ENCODE peak calls at places on chromosomes 12 and 14, in nine cellular contexts. A is foreskin fibroblast; B is stimulated activated CD8-positive, alpha-beta memory T cell treated with anti-CD3 and anti-CD28 coated beads, Interleukin-7, amount 100 ng/mL, for 4 hours; M is kidney tubule cell; R is NCI-H524 treated with DMSO at 0.1 percent for 48 hours; U is activated T-cell treated with anti-CD3 and anti-CD28 coated beads, Interleukin-2, amount 50 U/mL, for 4 hours; I is NCI-H2081; P is hippocampal formation; V is heart left ventricle. N is an unnamed sample.

GRCh38 chr14:55438066-55438683 is 2.2 kb downstream of the TBPL2 start:
- DNase-seq in A (peak), B (no peak), M (peak), R (peak), U (no peak), I (peak), P (no peak), V (no peak), N (peak)

GRCh38 chr12:1500095-1500801 is 94.1 kb downstream of the FBXL14 start:
- DNase-seq in A (peak), B (no peak), M (peak), R (no peak), U (no peak), I (no peak), P (no peak), V (peak), N (peak)

GRCh38 chr14:102692334-102692733 is 84.9 kb upstream of the TRAF3 start:
- DNase-seq in A (peak), B (no peak), M (no peak), R (no peak), U (no peak), I (no peak), P (no peak), V (no peak), N (no peak)

GRCh38 chr12:5685935-5686334 is 254.0 kb downstream of the NTF3 start:
- DNase-seq in A (no peak), B (no peak), M (no peak), R (no peak), U (no peak), I (no peak), P (no peak), V (no peak), N (no peak)

GRCh38 chr12:1660304-1661187 is 30.3 kb upstream of the ADIPOR2 start:
- DNase-seq in A (peak), B (peak), M (peak), R (no peak), U (peak), I (no peak), P (peak), V (peak), N (no peak)

GRCh38 chr12:40446385-40446784 is 221.6 kb downstream of the LRRK2 start:
- DNase-seq in A (peak), B (no peak), M (peak), R (no peak), U (no peak), I (peak), P (no peak), V (no peak), N (no peak)

GRCh38 chr14:105281354-105282097 is 19.3 kb downstream of the BRF1 start:
- DNase-seq in A (peak), B (peak), M (peak), R (peak), U (no peak), I (peak), P (peak), V (no peak), N (peak)

GRCh38 chr12:32509328-32510122 is 110.2 kb downstream of the FGD4 start:
- DNase-seq in A (no peak), B (no peak), M (no peak), R (no peak), U (no peak), I (no peak), P (no peak), V (no peak), N (no peak)

GRCh38 chr12:51183816-51184215 is 10.9 kb upstream of the TFCP2 start:
- DNase-seq in A (peak), B (no peak), M (peak), R (peak), U (no peak), I (peak), P (no peak), V (peak), N (peak)

GRCh38 chr12:18864900-18865561 is 127.1 kb downstream of the CAPZA3 start:
- DNase-seq in A (peak), B (no peak), M (peak), R (no peak), U (no peak), I (no peak), P (no peak), V (no peak), N (peak)

GRCh38 chr14:104503691-104504090 is 75.9 kb upstream of the C14orf180 start:
- DNase-seq in A (no peak), B (no peak), M (no peak), R (no peak), U (no peak), I (no peak), P (no peak), V (no peak), N (no peak)

GRCh38 chr12:71438670-71439361 is 782 bp upstream of the LGR5 start:
- DNase-seq in A (peak), B (no peak), M (peak), R (no peak), U (no peak), I (peak), P (no peak), V (no peak), N (peak)

GRCh38 chr12:30533518-30533917 is 162.2 kb downstream of the IPO8 start:
- DNase-seq in A (peak), B (no peak), M (no peak), R (no peak), U (no peak), I (no peak), P (no peak), V (no peak), N (no peak)

GRCh38 chr14:91159182-91159581 is 45.3 kb downstream of the DGLUCY start:
- DNase-seq in A (no peak), B (no peak), M (no peak), R (no peak), U (no peak), I (no peak), P (no peak), V (no peak), N (no peak)

GRCh38 chr12:72465940-72466630 is 193.9 kb downstream of the TRHDE start:
- DNase-seq in A (no peak), B (no peak), M (no peak), R (no peak), U (no peak), I (no peak), P (no peak), V (no peak), N (no peak)

GRCh38 chr12:29225834-29226233 is 76.8 kb downstream of the FAR2 start:
- DNase-seq in A (no peak), B (no peak), M (no peak), R (no peak), U (no peak), I (no peak), P (no peak), V (no peak), N (no peak)

GRCh38 chr14:105299654-105300541 is 903 bp downstream of the BRF1 start:
- DNase-seq in A (peak), B (no peak), M (peak), R (no peak), U (no peak), I (no peak), P (no peak), V (peak), N (no peak)

GRCh38 chr12:82691513-82691912 is 4.8 kb downstream of the TMTC2 start:
- DNase-seq in A (no peak), B (no peak), M (no peak), R (no peak), U (no peak), I (no peak), P (no peak), V (no peak), N (no peak)

GRCh38 chr12:122356192-122356635 is 66.3 kb downstream of the CLIP1 start:
- DNase-seq in A (peak), B (peak), M (peak), R (peak), U (peak), I (peak), P (peak), V (peak), N (peak)

GRCh38 chr12:12823308-12823707 is 10.2 kb downstream of the DDX47 start:
- DNase-seq in A (no peak), B (no peak), M (peak), R (no peak), U (no peak), I (no peak), P (no peak), V (no peak), N (peak)

GRCh38 chr12:1594045-1594294 is 411 bp downstream of the FBXL14 start:
- DNase-seq in A (peak), B (no peak), M (peak), R (no peak), U (no peak), I (peak), P (peak), V (no peak), N (peak)

GRCh38 chr14:72812292-72812851 is 81.5 kb downstream of the DPF3 start:
- DNase-seq in A (no peak), B (no peak), M (peak), R (no peak), U (no peak), I (no peak), P (peak), V (peak), N (no peak)

GRCh38 chr14:70947739-70948138 is 40.5 kb downstream of the PCNX1 start:
- DNase-seq in A (no peak), B (no peak), M (no peak), R (no peak), U (no peak), I (no peak), P (no peak), V (no peak), N (no peak)

GRCh38 chr14:52802597-52802996 is 11.2 kb upstream of the GNPNAT1 start:
- DNase-seq in A (peak), B (no peak), M (peak), R (no peak), U (no peak), I (no peak), P (no peak), V (no peak), N (peak)